ENCODE peak calls at places on chromosomes 3 and 15, in four cellular contexts. One of them, this sample, is unnamed.

GRCh38 chr3:133717424-133717823 is 28.8 kb upstream of the TF start:
- DNase-seq in CD8-positive, alpha-beta T cell: no peak
- DNase-seq in psoas muscle: no peak
- DNase-seq in heart right ventricle: no peak
- DNase-seq in this sample: no peak

GRCh38 chr3:58271901-58272501 is 34.0 kb upstream of the RPP14 start:
- DNase-seq in heart right ventricle: no peak
- DNase-seq in psoas muscle: no peak
- DNase-seq in CD8-positive, alpha-beta T cell: no peak
- DNase-seq in this sample: no peak

GRCh38 chr15:54604963-54605362 is 591.8 kb downstream of the RSL24D1 start:
- DNase-seq in psoas muscle: no peak
- DNase-seq in CD8-positive, alpha-beta T cell: no peak
- DNase-seq in heart right ventricle: no peak
- DNase-seq in this sample: no peak

GRCh38 chr3:125194061-125194848 is 18.3 kb downstream of the SLC12A8 start:
- DNase-seq in heart right ventricle: no peak
- DNase-seq in psoas muscle: no peak
- DNase-seq in CD8-positive, alpha-beta T cell: no peak
- DNase-seq in this sample: no peak

GRCh38 chr3:51539291-51539891 is 872 bp downstream of the RAD54L2 start:
- DNase-seq in psoas muscle: no peak
- DNase-seq in CD8-positive, alpha-beta T cell: peak; percentile 26
- DNase-seq in heart right ventricle: peak; percentile 5
- DNase-seq in this sample: peak; percentile 43

GRCh38 chr15:99433026-99433756 is 132.6 kb upstream of the MEF2A start:
- DNase-seq in psoas muscle: no peak
- DNase-seq in CD8-positive, alpha-beta T cell: no peak
- DNase-seq in heart right ventricle: peak; percentile 60
- DNase-seq in this sample: no peak

GRCh38 chr3:71393093-71393492 is 190.4 kb downstream of the FOXP1 start:
- DNase-seq in CD8-positive, alpha-beta T cell: no peak
- DNase-seq in heart right ventricle: no peak
- DNase-seq in psoas muscle: no peak
- DNase-seq in this sample: no peak

GRCh38 chr3:126146525-126147146 is 33.8 kb downstream of the ALDH1L1 start:
- DNase-seq in psoas muscle: no peak
- DNase-seq in CD8-positive, alpha-beta T cell: no peak
- DNase-seq in heart right ventricle: peak; percentile 2
- DNase-seq in this sample: no peak

GRCh38 chr3:190182418-190183043 is 61.8 kb upstream of the P3H2 start:
- DNase-seq in heart right ventricle: no peak
- DNase-seq in psoas muscle: no peak
- DNase-seq in CD8-positive, alpha-beta T cell: no peak
- DNase-seq in this sample: no peak

GRCh38 chr3:46848271-46849097 is 14.8 kb downstream of the MYL3 start:
- DNase-seq in CD8-positive, alpha-beta T cell: peak; percentile 28
- DNase-seq in psoas muscle: peak; percentile 47
- DNase-seq in heart right ventricle: no peak
- DNase-seq in this sample: peak; percentile 33

DNA sequence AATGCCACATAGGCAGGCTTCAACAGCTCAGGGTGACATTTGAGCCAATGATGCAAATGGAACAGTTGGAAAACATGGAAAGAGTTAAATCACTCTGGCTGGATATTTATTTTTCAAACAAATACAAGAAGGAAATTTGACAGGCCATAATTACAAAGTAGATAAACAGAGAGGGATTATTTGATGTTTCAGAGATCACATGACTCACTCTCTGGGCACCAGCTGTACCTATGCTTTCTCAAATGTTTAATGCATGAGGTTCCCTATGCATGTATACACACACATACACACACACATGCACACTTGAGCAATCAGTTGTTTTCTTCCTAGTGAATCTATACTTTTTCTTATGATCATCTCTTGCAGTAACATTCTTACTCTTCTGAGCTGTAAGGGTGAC is 171.4 kb downstream of the ZMAT3 start:
- DNase-seq in psoas muscle: no peak
- DNase-seq in CD8-positive, alpha-beta T cell: no peak
- DNase-seq in heart right ventricle: no peak
- DNase-seq in this sample: peak; percentile 10
- TF ChIP-seq CTCF in psoas muscle: no peak
- TF ChIP-seq CTCF in CD8-positive, alpha-beta T cell: no peak
- TF ChIP-seq CTCF in heart right ventricle: no peak
- TF ChIP-seq CTCF in this sample: no peak

GRCh38 chr15:90820481-90820880 is 47.9 kb upstream of the FURIN start:
- DNase-seq in CD8-positive, alpha-beta T cell: no peak
- DNase-seq in heart right ventricle: no peak
- DNase-seq in psoas muscle: no peak
- DNase-seq in this sample: no peak

GRCh38 chr15:90819850-90820249 is 48.5 kb upstream of the FURIN start:
- DNase-seq in heart right ventricle: no peak
- DNase-seq in CD8-positive, alpha-beta T cell: no peak
- DNase-seq in psoas muscle: no peak
- DNase-seq in this sample: no peak

GRCh38 chr15:90817117-90818057 is 51.0 kb upstream of the FURIN start:
- DNase-seq in heart right ventricle: no peak
- DNase-seq in psoas muscle: no peak
- DNase-seq in CD8-positive, alpha-beta T cell: no peak
- DNase-seq in this sample: no peak

GRCh38 chr15:90819390-90819789 is 49.0 kb upstream of the FURIN start:
- DNase-seq in psoas muscle: no peak
- DNase-seq in CD8-positive, alpha-beta T cell: no peak
- DNase-seq in heart right ventricle: no peak
- DNase-seq in this sample: no peak

DNA sequence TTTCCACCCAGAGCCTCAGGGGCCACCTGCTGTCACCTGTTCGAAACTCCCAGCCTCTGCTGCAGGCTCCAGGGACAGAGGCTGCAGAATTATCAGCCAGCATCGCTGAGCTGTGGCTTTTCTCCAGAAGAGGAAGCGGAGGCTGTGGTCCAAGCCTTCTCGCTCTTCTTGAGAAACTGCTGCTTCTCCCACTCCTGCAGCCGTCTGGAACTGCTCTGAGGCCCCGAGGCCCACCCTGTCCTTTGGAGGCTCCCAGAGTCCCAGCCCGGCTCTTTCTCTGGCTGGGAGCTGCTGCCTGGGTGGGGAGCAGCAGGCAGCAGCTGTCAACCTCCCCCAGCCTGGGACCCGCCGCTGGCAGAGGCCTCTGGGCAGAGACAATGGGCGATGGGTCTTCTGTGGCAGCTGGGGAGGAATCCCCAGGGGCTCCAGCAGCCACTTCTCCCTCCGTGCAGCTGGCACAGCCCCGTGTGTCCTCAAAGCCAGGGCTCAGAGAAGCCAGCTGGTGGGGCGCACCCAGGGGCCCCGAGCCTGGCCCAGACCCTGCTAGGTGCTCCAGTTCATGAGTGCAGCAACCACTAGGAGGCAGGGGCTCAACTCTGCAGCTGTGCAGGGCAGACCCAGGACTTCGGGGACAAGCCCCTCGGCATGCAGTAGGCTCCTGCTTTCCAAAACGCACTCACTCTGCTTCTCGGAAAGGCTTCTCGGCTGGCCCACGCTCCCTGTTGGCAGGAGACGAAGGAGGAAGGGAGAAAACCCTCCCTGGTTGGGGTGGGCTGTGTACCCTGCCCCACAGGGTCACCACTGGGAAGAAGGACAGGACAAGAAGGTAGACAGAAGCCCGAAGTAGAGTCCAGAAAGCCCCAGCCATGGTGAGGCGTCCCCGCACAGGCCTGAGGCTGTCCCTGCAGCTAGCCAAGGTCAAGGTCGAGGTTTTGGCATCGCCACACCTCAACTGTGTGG is 49.9 kb upstream of the FURIN start:
- DNase-seq in heart right ventricle: no peak
- DNase-seq in CD8-positive, alpha-beta T cell: peak; percentile 35
- DNase-seq in psoas muscle: no peak
- DNase-seq in this sample: no peak
- TF ChIP-seq CTCF in heart right ventricle: no peak
- TF ChIP-seq CTCF in CD8-positive, alpha-beta T cell: peak; percentile 41
- TF ChIP-seq CTCF in psoas muscle: no peak
- TF ChIP-seq CTCF in this sample: no peak

GRCh38 chr15:59746777-59747176 is 57.7 kb upstream of the BNIP2 start:
- DNase-seq in heart right ventricle: no peak
- DNase-seq in CD8-positive, alpha-beta T cell: no peak
- DNase-seq in psoas muscle: no peak
- DNase-seq in this sample: no peak

GRCh38 chr15:59751552-59752413 is 62.7 kb upstream of the BNIP2 start:
- DNase-seq in CD8-positive, alpha-beta T cell: no peak
- DNase-seq in psoas muscle: no peak
- DNase-seq in heart right ventricle: no peak
- DNase-seq in this sample: no peak
- TF ChIP-seq CTCF in CD8-positive, alpha-beta T cell: peak; percentile 95
- TF ChIP-seq CTCF in psoas muscle: peak; percentile 9
- TF ChIP-seq CTCF in heart right ventricle: peak; percentile 32
- TF ChIP-seq CTCF in this sample: peak; percentile 39

GRCh38 chr3:131895766-131896165 is 139.0 kb downstream of the CPNE4 start:
- DNase-seq in CD8-positive, alpha-beta T cell: no peak
- DNase-seq in psoas muscle: no peak
- DNase-seq in heart right ventricle: no peak
- DNase-seq in this sample: no peak

GRCh38 chr3:131896285-131896684 is 138.5 kb downstream of the CPNE4 start:
- DNase-seq in CD8-positive, alpha-beta T cell: no peak
- DNase-seq in heart right ventricle: no peak
- DNase-seq in psoas muscle: no peak
- DNase-seq in this sample: no peak

GRCh38 chr3:131892331-131892730 is 142.5 kb downstream of the CPNE4 start:
- DNase-seq in CD8-positive, alpha-beta T cell: no peak
- DNase-seq in heart right ventricle: no peak
- DNase-seq in psoas muscle: no peak
- DNase-seq in this sample: no peak
- TF ChIP-seq CTCF in CD8-positive, alpha-beta T cell: no peak
- TF ChIP-seq CTCF in heart right ventricle: no peak
- TF ChIP-seq CTCF in psoas muscle: no peak
- TF ChIP-seq CTCF in this sample: no peak

GRCh38 chr15:43347114-43347513 is 16.7 kb upstream of the LCMT2 start:
- DNase-seq in CD8-positive, alpha-beta T cell: no peak
- DNase-seq in heart right ventricle: no peak
- DNase-seq in psoas muscle: no peak
- DNase-seq in this sample: no peak

GRCh38 chr15:43346305-43346704 is 15.9 kb upstream of the LCMT2 start:
- DNase-seq in heart right ventricle: no peak
- DNase-seq in psoas muscle: no peak
- DNase-seq in CD8-positive, alpha-beta T cell: no peak
- DNase-seq in this sample: no peak
- TF ChIP-seq CTCF in heart right ventricle: no peak
- TF ChIP-seq CTCF in psoas muscle: no peak
- TF ChIP-seq CTCF in CD8-positive, alpha-beta T cell: no peak
- TF ChIP-seq CTCF in this sample: no peak

GRCh38 chr3:128486157-128486691 is 6.8 kb downstream of the GATA2 start:
- DNase-seq in heart right ventricle: no peak
- DNase-seq in CD8-positive, alpha-beta T cell: no peak
- DNase-seq in psoas muscle: no peak
- DNase-seq in this sample: no peak

GRCh38 chr3:128487813-128488635 is 5.0 kb downstream of the GATA2 start:
- DNase-seq in psoas muscle: peak; percentile 84
- DNase-seq in CD8-positive, alpha-beta T cell: peak; percentile 34
- DNase-seq in heart right ventricle: peak; percentile 94
- DNase-seq in this sample: peak; percentile 94

GRCh38 chr3:128487538-128487812 is 5.5 kb downstream of the GATA2 start:
- DNase-seq in heart right ventricle: no peak
- DNase-seq in CD8-positive, alpha-beta T cell: no peak
- DNase-seq in psoas muscle: no peak
- DNase-seq in this sample: no peak

GRCh38 chr3:128485283-128486156 is 7.5 kb downstream of the GATA2 start:
- DNase-seq in psoas muscle: no peak
- DNase-seq in CD8-positive, alpha-beta T cell: no peak
- DNase-seq in heart right ventricle: no peak
- DNase-seq in this sample: no peak

GRCh38 chr3:128486692-128487537 is 6.1 kb downstream of the GATA2 start:
- DNase-seq in CD8-positive, alpha-beta T cell: no peak
- DNase-seq in heart right ventricle: no peak
- DNase-seq in psoas muscle: no peak
- DNase-seq in this sample: no peak
- TF ChIP-seq CTCF in CD8-positive, alpha-beta T cell: no peak
- TF ChIP-seq CTCF in heart right ventricle: no peak
- TF ChIP-seq CTCF in psoas muscle: no peak
- TF ChIP-seq CTCF in this sample: no peak

DNA sequence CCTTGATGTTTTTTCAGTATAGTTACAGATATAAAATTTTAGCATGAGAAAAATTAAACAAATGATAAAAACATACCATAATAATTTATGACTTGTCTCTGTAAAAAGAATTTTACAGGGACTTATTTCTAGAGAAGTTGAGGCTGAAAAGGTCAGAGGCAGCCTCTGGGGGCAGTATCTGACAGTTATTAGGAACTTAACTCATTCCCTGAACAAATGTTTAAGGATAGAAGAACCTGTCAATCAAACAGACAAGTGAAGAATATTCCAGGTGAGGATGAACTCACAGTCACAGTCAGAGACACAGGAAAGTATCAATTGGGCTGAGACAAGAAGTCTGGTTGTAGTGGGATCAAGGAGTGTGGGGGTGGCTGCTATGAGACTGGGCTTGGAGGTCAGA is 7.3 kb downstream of the MYLK start:
- DNase-seq in CD8-positive, alpha-beta T cell: no peak
- DNase-seq in heart right ventricle: no peak
- DNase-seq in psoas muscle: no peak
- DNase-seq in this sample: no peak
- TF ChIP-seq CTCF in CD8-positive, alpha-beta T cell: no peak
- TF ChIP-seq CTCF in heart right ventricle: peak; percentile 13
- TF ChIP-seq CTCF in psoas muscle: no peak
- TF ChIP-seq CTCF in this sample: peak; percentile 19

DNA sequence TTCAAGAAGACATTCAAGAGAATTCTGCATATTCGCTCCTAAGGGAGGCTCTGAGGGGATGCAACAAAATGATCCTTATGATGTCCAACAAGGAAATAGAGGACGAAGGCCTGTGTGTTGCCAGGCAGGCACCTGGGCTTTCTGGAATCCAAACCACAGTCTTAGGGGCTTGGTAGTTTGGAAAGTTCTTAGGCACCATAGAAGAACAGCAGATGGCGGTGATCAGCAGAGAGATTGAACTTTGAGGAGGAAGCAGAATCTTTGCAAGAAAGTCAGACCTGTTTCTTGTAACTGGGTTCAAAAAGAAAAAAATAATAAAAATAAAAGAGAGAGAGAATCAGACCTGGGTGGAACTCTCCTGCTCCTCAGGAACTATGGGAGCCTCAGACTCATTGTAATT is 11.7 kb upstream of the ATG7 start:
- DNase-seq in heart right ventricle: no peak
- DNase-seq in CD8-positive, alpha-beta T cell: no peak
- DNase-seq in psoas muscle: no peak
- DNase-seq in this sample: no peak
- TF ChIP-seq CTCF in heart right ventricle: no peak
- TF ChIP-seq CTCF in CD8-positive, alpha-beta T cell: no peak
- TF ChIP-seq CTCF in psoas muscle: no peak
- TF ChIP-seq CTCF in this sample: no peak

DNA sequence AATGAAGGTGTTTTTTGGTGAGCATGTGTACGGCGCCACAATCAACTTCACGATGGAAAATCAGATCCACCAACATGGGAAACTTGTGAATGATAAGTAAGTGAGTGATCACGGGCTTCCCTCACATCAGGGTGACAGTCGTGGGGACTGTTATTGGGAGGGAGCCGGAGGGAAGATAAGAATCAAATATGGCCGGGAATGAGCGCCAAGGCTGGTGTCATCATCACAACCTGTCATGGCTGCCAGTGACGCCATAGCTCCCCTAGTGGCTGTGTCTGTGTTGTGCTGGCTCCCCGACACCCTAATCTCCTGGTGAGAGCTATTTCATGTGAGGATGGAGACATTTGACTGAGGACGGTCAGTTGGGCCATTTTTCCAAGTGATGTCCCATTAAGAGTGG is 168.5 kb downstream of the SV2B start:
- DNase-seq in CD8-positive, alpha-beta T cell: no peak
- DNase-seq in psoas muscle: no peak
- DNase-seq in heart right ventricle: no peak
- DNase-seq in this sample: peak; percentile 10
- TF ChIP-seq CTCF in CD8-positive, alpha-beta T cell: no peak
- TF ChIP-seq CTCF in psoas muscle: no peak
- TF ChIP-seq CTCF in heart right ventricle: no peak
- TF ChIP-seq CTCF in this sample: no peak